ENCODE peak calls at places on chromosomes 13 and 19, in nine cellular contexts. S is endothelial cell of umbilical vein, Z is mucosa of descending colon, V is IMR-90, R is heart right ventricle, M is tibial artery, O is body of pancreas, G is right cardiac atrium, I is K562. X is an unnamed sample. For H3K9me3, the result is how much of the 10 kb centered on the place peaks cover.

GRCh38 chr13:73224708-73225107 is 165.9 kb downstream of the KLF5 start:
- DNase-seq in S (no peak), Z (no peak), R (no peak), O (no peak), M (no peak), G (no peak), I (no peak), V (peak), X (no peak)

GRCh38 chr13:97445504-97446187 is 11.7 kb downstream of the RAP2A start:
- DNase-seq in M (no peak), Z (no peak), R (no peak), S (no peak), I (no peak), O (no peak), V (no peak), G (no peak), X (no peak)

GRCh38 chr19:11448923-11449554 is 13.6 kb downstream of the PRKCSH start:
- DNase-seq in O (no peak), M (no peak), Z (no peak), V (no peak), S (no peak), R (no peak), G (no peak), I (no peak), X (no peak)

GRCh38 chr13:94608586-94608985 is 6.9 kb downstream of the GPR180 start:
- DNase-seq in S (no peak), R (no peak), G (no peak), O (no peak), V (no peak), M (no peak), I (no peak), Z (no peak), X (no peak)

GRCh38 chr13:25186187-25186586 is 14.1 kb upstream of the AMER2 start:
- DNase-seq in R (no peak), Z (no peak), I (no peak), G (no peak), V (no peak), O (no peak), M (no peak), S (no peak), X (no peak)

GRCh38 chr19:47540748-47541147 is 25.9 kb upstream of the NAPA start:
- DNase-seq in G (no peak), I (peak), O (peak), R (no peak), M (no peak), V (peak), Z (no peak), S (no peak), X (no peak)

GRCh38 chr19:7251502-7251901 is 42.7 kb downstream of the INSR start:
- DNase-seq in R (no peak), V (no peak), I (no peak), G (no peak), Z (no peak), O (no peak), M (no peak), S (no peak), X (no peak)

GRCh38 chr13:49560270-49561063 is 24.9 kb downstream of the RCBTB1 start:
- DNase-seq in S (no peak), I (peak), M (no peak), O (peak), G (no peak), V (peak), R (no peak), Z (peak), X (no peak)

GRCh38 chr19:33719366-33720154 is 77.1 kb upstream of the KCTD15 start:
- DNase-seq in S (no peak), G (no peak), I (no peak), O (no peak), R (no peak), M (no peak), V (no peak), Z (no peak), X (no peak)

GRCh38 chr19:17475541-17476115 is 5.3 kb downstream of the SLC27A1 start:
- DNase-seq in V (peak), S (no peak), O (peak), R (peak), Z (no peak), M (peak), G (peak), I (no peak), X (no peak)

GRCh38 chr13:113928701-113929627 is 44.9 kb downstream of the C13orf46 start:
- DNase-seq in Z (peak), M (peak), I (no peak), S (no peak), O (peak), V (peak), R (peak), G (peak), X (peak)
- H3K9me3 ChIP-seq in Z (under half), M (under half), I (under half), S (under half), O (under half), V (under half), R (under half), G (under half), X (under half)

DNA sequence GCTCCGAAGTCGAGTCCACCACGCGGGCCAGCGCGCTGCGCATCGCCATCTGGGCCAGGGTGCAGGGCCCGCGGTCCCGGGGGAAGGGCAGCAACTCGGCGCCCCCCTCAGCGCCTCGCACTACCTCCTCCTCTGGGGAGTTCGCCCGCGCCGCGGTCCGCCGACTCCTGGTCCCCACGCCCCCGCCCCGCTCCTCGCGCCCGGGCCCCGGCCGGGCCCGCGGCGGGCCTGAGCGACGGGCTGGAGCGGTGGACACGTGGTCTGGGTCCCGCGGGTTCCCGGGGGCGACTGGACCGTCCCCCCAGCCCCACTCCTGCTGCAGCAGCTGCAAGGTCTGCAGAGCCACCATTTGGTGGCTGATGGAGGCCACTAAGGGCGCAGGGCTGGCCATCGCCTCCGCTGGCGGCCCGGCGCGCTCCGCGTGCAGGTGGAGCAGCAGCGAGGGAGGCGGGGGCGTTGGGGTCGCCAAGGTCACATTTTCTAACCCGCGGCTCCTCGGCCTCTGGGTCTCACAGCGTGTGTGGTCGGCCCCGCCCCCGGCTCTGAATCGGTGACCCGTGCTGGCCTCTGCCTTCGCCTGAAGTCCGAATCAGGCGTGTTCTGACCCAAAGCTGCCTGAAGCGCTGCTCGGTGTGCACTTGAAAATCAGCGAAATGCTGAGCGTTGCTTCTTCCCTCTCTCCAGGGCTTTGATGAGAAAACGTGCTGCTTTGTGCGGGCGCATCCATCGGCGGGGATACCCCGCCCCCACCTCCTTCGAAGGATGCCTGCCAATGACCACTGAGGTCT is at the start of gene DLEU7:
- DNase-seq in R (no peak), I (no peak), O (peak), M (no peak), Z (no peak), G (no peak), S (no peak), V (no peak), X (no peak)
- H3K4me3 ChIP-seq in R (peak), I (no peak), O (no peak), M (peak), Z (no peak), G (peak), S (no peak), V (no peak), X (peak)

GRCh38 chr19:56617531-56617930 is 22.4 kb downstream of the ZNF71 start:
- DNase-seq in G (no peak), Z (no peak), I (no peak), S (no peak), V (no peak), R (no peak), O (no peak), M (no peak), X (no peak)
- H3K9me3 ChIP-seq in G (under half), Z (half or more), I (under half), S (under half), V (half or more), R (under half), O (under half), M (half or more), X (half or more)

GRCh38 chr19:46392837-46393236 is 20.5 kb downstream of the CCDC8 start:
- DNase-seq in R (no peak), G (no peak), I (no peak), Z (no peak), O (no peak), S (no peak), V (no peak), M (no peak), X (no peak)

GRCh38 chr19:46394398-46394797 is 19.0 kb downstream of the CCDC8 start:
- DNase-seq in I (no peak), V (no peak), O (no peak), M (no peak), S (no peak), R (no peak), Z (no peak), G (no peak), X (no peak)

GRCh38 chr19:46392252-46392801 is 21.0 kb downstream of the CCDC8 start:
- DNase-seq in M (peak), O (peak), V (peak), S (no peak), Z (no peak), R (no peak), G (peak), I (no peak), X (no peak)

GRCh38 chr19:46391296-46392251 is 21.8 kb downstream of the CCDC8 start:
- DNase-seq in G (peak), S (no peak), I (no peak), M (peak), V (no peak), O (peak), Z (no peak), R (no peak), X (no peak)

DNA sequence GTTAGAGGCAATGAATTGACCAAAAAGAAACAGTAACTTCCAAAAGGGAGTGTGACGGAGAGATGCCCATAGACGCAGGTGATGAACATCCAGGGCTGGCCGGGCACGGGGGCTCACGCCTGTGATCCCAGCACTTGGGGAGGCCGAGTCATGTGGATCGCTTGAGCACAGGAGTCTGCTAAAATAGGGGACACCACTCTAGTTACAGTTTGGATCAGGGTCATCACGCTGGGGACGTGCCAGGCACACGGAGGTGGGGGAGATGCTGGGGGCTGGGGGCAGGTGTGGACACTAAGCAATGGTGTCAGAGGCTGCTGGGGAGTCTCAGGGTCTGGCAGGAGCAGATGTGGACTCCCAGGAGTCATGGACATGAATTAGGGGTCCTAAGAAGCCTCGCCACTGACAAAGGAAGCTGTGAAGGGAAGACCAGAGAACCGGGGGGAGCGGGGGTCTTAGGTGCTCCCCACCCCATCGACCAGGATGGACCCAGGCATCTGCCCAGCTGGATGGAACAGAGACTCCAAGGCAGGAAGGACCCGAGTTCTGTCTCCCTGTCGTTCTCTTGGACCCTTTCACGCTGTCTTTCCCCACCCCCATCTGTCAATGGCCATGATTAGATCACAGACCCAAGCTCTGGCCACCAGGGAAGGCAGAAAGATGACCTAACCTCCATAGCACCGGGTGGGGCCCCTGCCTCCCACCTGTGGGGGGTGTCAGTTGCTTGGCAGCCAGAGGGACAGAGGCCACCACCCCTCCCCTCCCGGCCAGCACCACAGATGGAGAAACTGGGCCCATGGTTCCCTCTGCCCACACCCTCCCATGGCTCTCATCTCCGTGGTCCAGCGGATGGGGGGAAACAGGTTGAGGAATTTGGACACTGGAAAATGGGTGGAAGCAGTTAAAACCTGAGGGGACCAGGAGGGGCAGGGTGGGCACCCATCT is 19.6 kb downstream of the CCDC8 start:
- DNase-seq in S (no peak), R (no peak), V (no peak), M (peak), Z (no peak), G (no peak), O (peak), I (no peak), X (no peak)
- H3K4me3 ChIP-seq in S (no peak), R (no peak), V (no peak), M (no peak), Z (no peak), G (no peak), O (no peak), I (no peak), X (no peak)

DNA sequence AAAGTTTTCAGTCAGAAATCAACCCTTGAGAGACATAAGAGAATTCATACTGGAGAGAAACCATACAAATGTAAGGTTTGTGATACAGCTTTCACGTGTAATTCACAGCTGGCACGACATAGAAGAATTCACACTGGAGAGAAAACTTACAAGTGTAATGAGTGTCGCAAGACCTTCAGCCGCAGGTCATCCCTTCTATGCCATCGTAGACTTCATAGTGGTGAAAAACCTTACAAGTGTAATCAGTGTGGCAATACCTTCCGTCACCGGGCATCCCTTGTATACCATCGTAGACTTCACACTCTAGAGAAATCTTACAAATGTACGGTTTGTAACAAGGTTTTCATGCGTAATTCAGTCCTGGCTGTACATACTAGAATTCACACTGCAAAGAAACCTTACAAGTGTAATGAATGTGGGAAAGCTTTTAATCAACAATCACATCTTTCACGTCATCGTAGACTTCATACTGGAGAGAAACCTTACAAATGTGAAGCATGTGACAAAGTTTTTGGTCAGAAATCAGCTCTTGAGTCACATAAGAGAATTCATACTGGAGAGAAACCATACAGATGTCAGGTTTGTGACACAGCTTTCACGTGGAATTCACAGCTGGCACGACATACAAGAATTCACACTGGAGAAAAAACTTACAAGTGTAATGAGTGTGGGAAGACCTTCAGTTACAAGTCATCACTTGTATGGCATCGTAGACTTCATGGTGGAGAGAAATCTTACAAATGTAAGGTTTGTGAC is 15.7 kb upstream of the ZNF701 start:
- DNase-seq in O (no peak), R (no peak), M (no peak), G (no peak), V (no peak), S (no peak), I (no peak), Z (no peak), X (no peak)
- H3K9me3 ChIP-seq in O (under half), R (under half), M (half or more), G (under half), V (half or more), S (under half), I (under half), Z (half or more), X (half or more)

GRCh38 chr19:36152886-36153525 is 759 bp upstream of the COX7A1 start:
- DNase-seq in R (no peak), V (peak), Z (no peak), G (no peak), S (no peak), I (no peak), O (no peak), M (no peak), X (no peak)

GRCh38 chr19:36150586-36150985 is 1.7 kb downstream of the COX7A1 start:
- DNase-seq in I (no peak), S (no peak), O (no peak), M (no peak), G (no peak), V (no peak), R (no peak), Z (no peak), X (no peak)

GRCh38 chr19:36149673-36150406 is 2.4 kb downstream of the COX7A1 start:
- DNase-seq in I (no peak), O (no peak), G (no peak), M (no peak), Z (no peak), S (no peak), V (no peak), R (no peak), X (no peak)

GRCh38 chr19:36152061-36152885 is at the start of gene COX7A1:
- DNase-seq in R (peak), I (no peak), S (peak), G (peak), Z (no peak), V (no peak), M (peak), O (peak), X (no peak)

DNA sequence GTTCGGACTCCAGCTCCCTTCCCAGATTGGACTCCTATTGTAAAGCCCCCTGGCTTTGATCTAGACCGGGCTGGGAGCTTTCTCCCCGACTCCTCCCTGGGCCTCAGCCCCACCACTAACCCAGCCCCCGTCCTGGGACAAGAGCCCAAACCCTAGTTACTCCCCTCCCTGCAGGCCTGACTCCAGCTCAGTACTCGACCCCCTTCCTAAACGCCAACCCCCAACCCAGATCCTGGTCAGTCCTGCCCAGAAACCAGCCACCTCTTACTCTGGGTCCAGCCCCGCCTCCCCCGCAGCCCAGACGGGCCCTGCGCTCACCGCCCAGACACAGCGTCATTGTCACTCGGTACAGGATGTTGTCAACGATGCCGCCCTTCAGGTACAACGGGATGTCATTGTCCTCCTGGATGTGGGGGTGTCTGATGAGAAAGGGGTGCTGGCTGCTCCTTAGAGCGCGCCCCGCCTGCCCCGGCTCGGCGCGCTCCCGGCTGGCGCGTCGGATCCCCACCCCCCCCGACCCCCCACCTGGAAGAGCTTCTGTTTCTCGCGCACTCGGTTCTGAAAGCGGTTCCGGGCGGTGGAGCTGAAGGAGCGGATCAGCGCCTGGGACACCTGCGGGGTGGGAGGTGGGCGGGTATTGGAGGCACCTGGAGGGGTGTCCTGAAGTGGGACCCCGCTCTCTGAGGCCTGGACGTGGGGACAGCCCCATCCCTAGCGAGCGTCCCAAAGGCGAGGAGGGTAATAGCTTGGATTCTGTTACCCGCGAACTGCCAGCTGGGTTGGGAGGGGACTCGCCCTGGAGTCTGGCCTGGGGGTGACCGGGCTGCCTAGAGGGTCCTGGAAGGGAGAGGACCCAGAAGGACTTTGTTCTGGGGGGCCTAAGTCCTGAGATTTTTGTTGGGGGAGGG is 849 bp downstream of the COX7A1 start:
- DNase-seq in Z (no peak), G (peak), R (peak), V (no peak), M (peak), S (no peak), O (peak), I (no peak), X (peak)
- H3K4me3 ChIP-seq in Z (no peak), G (peak), R (peak), V (no peak), M (peak), S (peak), O (peak), I (no peak), X (peak)